ENCODE peak calls at places on chromosomes 1 and 21, in six cellular contexts. K, L, Y, V, M and U are unnamed samples.

GRCh38 chr1:168488153-168488552 is 55.6 kb downstream of the XCL2 start:
- DNase-seq in K (no peak), L (no peak), Y (no peak), V (no peak), M (peak), U (no peak)

GRCh38 chr1:99465176-99465900 is 180.6 kb upstream of the PALMD start:
- DNase-seq in K (no peak), L (no peak), Y (no peak), V (no peak), M (no peak), U (no peak)

GRCh38 chr21:43727571-43728466 is 8.9 kb downstream of the PDXK start:
- DNase-seq in K (no peak), L (no peak), Y (peak), V (no peak), M (no peak), U (no peak)

GRCh38 chr1:147110872-147111271 is 61.4 kb downstream of the PRKAB2 start:
- DNase-seq in K (no peak), L (no peak), Y (no peak), V (no peak), M (no peak), U (no peak)

GRCh38 chr1:85599076-85599491 is 18.5 kb downstream of the CCN1 start:
- DNase-seq in K (no peak), L (no peak), Y (no peak), V (no peak), M (no peak), U (no peak)

GRCh38 chr1:218259800-218260199 is 25.3 kb upstream of the RRP15 start:
- DNase-seq in K (no peak), L (no peak), Y (no peak), V (no peak), M (no peak), U (no peak)

GRCh38 chr1:65459397-65459768 is 38.9 kb downstream of the LEPR start:
- DNase-seq in K (peak), L (no peak), Y (no peak), V (no peak), M (peak), U (no peak)

GRCh38 chr1:244012232-244012631 is 38.9 kb upstream of the ZBTB18 start:
- DNase-seq in K (peak), L (no peak), Y (no peak), V (no peak), M (peak), U (no peak)

GRCh38 chr1:209835782-209836298 is 8.1 kb downstream of the UTP25 start:
- DNase-seq in K (no peak), L (no peak), Y (no peak), V (peak), M (no peak), U (no peak)

GRCh38 chr1:27161594-27161993 is 6.7 kb upstream of the SLC9A1 start:
- DNase-seq in K (no peak), L (no peak), Y (no peak), V (no peak), M (no peak), U (no peak)

GRCh38 chr1:21346304-21347071 is 56.2 kb upstream of the ECE1 start:
- DNase-seq in K (no peak), L (no peak), Y (no peak), V (no peak), M (no peak), U (no peak)

GRCh38 chr1:151990856-151991198 is 2.8 kb downstream of the S100A10 start:
- DNase-seq in K (no peak), L (no peak), Y (no peak), V (no peak), M (peak), U (no peak)

GRCh38 chr1:29322861-29323585 is 86.7 kb downstream of the PTPRU start:
- DNase-seq in K (no peak), L (no peak), Y (no peak), V (no peak), M (no peak), U (no peak)

GRCh38 chr1:229130028-229130668 is 140.8 kb upstream of the RAB4A start:
- DNase-seq in K (no peak), L (no peak), Y (no peak), V (no peak), M (peak), U (no peak)

GRCh38 chr1:200258447-200259375 is 151.1 kb downstream of the ZNF281 start:
- DNase-seq in K (peak), L (no peak), Y (no peak), V (no peak), M (no peak), U (no peak)

GRCh38 chr1:111843177-111843576 is 87.5 kb downstream of the DDX20 start:
- DNase-seq in K (no peak), L (no peak), Y (no peak), V (no peak), M (peak), U (no peak)

GRCh38 chr1:182415789-182416188 is 15.3 kb upstream of the TEDDM1 start:
- DNase-seq in K (no peak), L (no peak), Y (no peak), V (peak), M (no peak), U (no peak)

GRCh38 chr1:157092831-157093230 is 6.8 kb downstream of the ETV3L start:
- DNase-seq in K (no peak), L (no peak), Y (no peak), V (no peak), M (no peak), U (no peak)